ENCODE peak calls at places on chromosomes 3 and 15, in eight cellular contexts. B, A, S, F, U, L, C and I are unnamed samples.

GRCh38 chr3:5264896-5265770 is 77.6 kb downstream of the EDEM1 start:
- DNase-seq in B (no peak), A (no peak), S (no peak), F (no peak), U (no peak), L (no peak), C (no peak), I (peak)

GRCh38 chr3:74561881-74562280 is 52.6 kb downstream of the CNTN3 start:
- DNase-seq in B (no peak), A (no peak), S (peak), F (no peak), U (no peak), L (no peak), C (no peak), I (peak)

GRCh38 chr15:101313041-101313761 is 18.2 kb upstream of the SNRPA1 start:
- DNase-seq in B (peak), A (no peak), S (no peak), F (no peak), U (no peak), L (no peak), C (no peak), I (no peak)

GRCh38 chr3:25099662-25100061 is 328.4 kb upstream of the RARB start:
- DNase-seq in B (no peak), A (no peak), S (no peak), F (no peak), U (no peak), L (no peak), C (no peak), I (no peak)

GRCh38 chr3:188662214-188662613 is 508.3 kb downstream of the LPP start:
- DNase-seq in B (no peak), A (no peak), S (no peak), F (no peak), U (no peak), L (no peak), C (no peak), I (no peak)

GRCh38 chr15:31974154-31974794 is 56.0 kb upstream of the CHRNA7 start:
- DNase-seq in B (no peak), A (no peak), S (no peak), F (no peak), U (no peak), L (no peak), C (no peak), I (no peak)

GRCh38 chr15:62099171-62099601 is 32.4 kb downstream of the C2CD4A start:
- DNase-seq in B (no peak), A (no peak), S (peak), F (peak), U (peak), L (no peak), C (peak), I (no peak)

GRCh38 chr15:68340711-68341671 is 63.4 kb downstream of the FEM1B start:
- DNase-seq in B (no peak), A (no peak), S (no peak), F (no peak), U (no peak), L (no peak), C (no peak), I (peak)

GRCh38 chr15:40859206-40859851 is 14.7 kb downstream of the RHOV start:
- DNase-seq in B (peak), A (peak), S (peak), F (peak), U (peak), L (peak), C (peak), I (peak)